ENCODE peak calls at places on chromosomes 6 and 20, in four cellular contexts. U is WTC11, F is HepG2, O is A549. Q is an unnamed sample.
A peak's percentile ranks its signal among the peaks of the same experiment; 100 is the strongest.

GRCh38 chr6:160891690-160892089 is 99.9 kb upstream of the MAP3K4 start:
- DNase-seq in U (no peak), F (no peak), O (no peak), Q (no peak)

GRCh38 chr20:14295812-14296211 is 41.6 kb downstream of the FLRT3 start:
- DNase-seq in U (no peak), F (no peak), O (no peak), Q (no peak)

GRCh38 chr20:64107736-64108457 is 532 bp upstream of the NPBWR2 start:
- DNase-seq in U (peak; percentile 9), F (no peak), O (no peak), Q (no peak)

GRCh38 chr6:99011151-99011550 is 63.4 kb upstream of the FBXL4 start:
- DNase-seq in U (no peak), F (no peak), O (no peak), Q (no peak)

GRCh38 chr6:52233975-52234823 is 10.1 kb downstream of the IL17F start:
- DNase-seq in U (peak; percentile 50), F (peak; percentile 68), O (peak; percentile 59), Q (peak; percentile 45)

GRCh38 chr6:156698239-156699016 is 78.8 kb upstream of the ARID1B start:
- DNase-seq in U (no peak), F (no peak), O (no peak), Q (no peak)

GRCh38 chr20:42118409-42119125 is 500.4 kb upstream of the CHD6 start:
- DNase-seq in U (no peak), F (no peak), O (no peak), Q (no peak)

GRCh38 chr20:38805502-38805957 is at the start of gene PPP1R16B:
- DNase-seq in U (peak; percentile 81), F (no peak), O (no peak), Q (peak; percentile 72)

GRCh38 chr20:38890497-38890818 is 35.8 kb upstream of the FAM83D start:
- DNase-seq in U (no peak), F (no peak), O (peak; percentile 27), Q (no peak)

GRCh38 chr20:20782747-20783146 is 70.3 kb upstream of the RALGAPA2 start:
- DNase-seq in U (no peak), F (no peak), O (no peak), Q (no peak)

GRCh38 chr6:26273673-26274595 is 91.1 kb upstream of the BTN3A2 start:
- DNase-seq in U (no peak), F (no peak), O (no peak), Q (peak; percentile 65)

GRCh38 chr20:23257848-23258746 is 92.5 kb upstream of the NXT1 start:
- DNase-seq in U (no peak), F (no peak), O (no peak), Q (peak; percentile 97)

GRCh38 chr6:36445651-36446050 is 2.9 kb downstream of the KCTD20 start:
- DNase-seq in U (no peak), F (no peak), O (no peak), Q (peak; percentile 12)

GRCh38 chr6:136767583-136768307 is 24.5 kb downstream of the MAP3K5 start:
- DNase-seq in U (no peak), F (no peak), O (no peak), Q (no peak)

GRCh38 chr20:542777-543368 is 717 bp downstream of the CSNK2A1 start:
- DNase-seq in U (peak; percentile 24), F (no peak), O (peak; percentile 23), Q (no peak)

GRCh38 chr6:84282566-84282965 is 55.1 kb upstream of the CEP162 start:
- DNase-seq in U (no peak), F (no peak), O (no peak), Q (peak; percentile 30)

GRCh38 chr6:161272600-161273355 is 1.1 kb downstream of the AGPAT4 start:
- DNase-seq in U (no peak), F (no peak), O (no peak), Q (peak; percentile 46)

GRCh38 chr20:14986026-14986655 is 648.7 kb upstream of the FLRT3 start:
- DNase-seq in U (no peak), F (peak; percentile 99), O (peak; percentile 98), Q (peak; percentile 82)

GRCh38 chr6:105424177-105424783 is 21.4 kb upstream of the PREP start:
- DNase-seq in U (peak; percentile 69), F (peak; percentile 37), O (peak; percentile 53), Q (peak; percentile 79)

GRCh38 chr20:59422911-59423520 is 122.6 kb downstream of the EDN3 start:
- DNase-seq in U (no peak), F (no peak), O (no peak), Q (no peak)

GRCh38 chr6:109344226-109344625 is 38.0 kb downstream of the CD164 start:
- DNase-seq in U (no peak), F (no peak), O (no peak), Q (no peak)

GRCh38 chr6:45706319-45706718 is 309.3 kb downstream of the CLIC5 start:
- DNase-seq in U (no peak), F (no peak), O (no peak), Q (no peak)

GRCh38 chr20:25209911-25210310 is 14.4 kb downstream of the ENTPD6 start:
- DNase-seq in U (no peak), F (no peak), O (no peak), Q (no peak)

GRCh38 chr6:436308-437041 is 44.9 kb downstream of the IRF4 start:
- DNase-seq in U (no peak), F (no peak), O (no peak), Q (no peak)

GRCh38 chr20:21391495-21392298 is 5.6 kb downstream of the NKX2-4 start:
- DNase-seq in U (peak; percentile 51), F (no peak), O (no peak), Q (peak; percentile 25)

GRCh38 chr6:34146801-34147592 is 1.1 kb upstream of the GRM4 start:
- DNase-seq in U (peak; percentile 8), F (no peak), O (no peak), Q (no peak)

GRCh38 chr6:43187821-43188220 is 5.8 kb downstream of the CUL9 start:
- DNase-seq in U (peak; percentile 4), F (no peak), O (no peak), Q (no peak)

GRCh38 chr6:138107078-138107751 is at the start of gene PERP:
- DNase-seq in U (peak; percentile 60), F (peak; percentile 68), O (peak; percentile 68), Q (peak; percentile 45)
- TF ChIP-seq MAX in U (no peak), F (no peak), O (no peak), Q (no peak)

GRCh38 chr6:37695273-37695672 is 2.4 kb downstream of the MDGA1 start:
- DNase-seq in U (no peak), F (no peak), O (no peak), Q (no peak)

GRCh38 chr6:37695857-37696219 is 1.8 kb downstream of the MDGA1 start:
- DNase-seq in U (no peak), F (no peak), O (no peak), Q (peak; percentile 10)

GRCh38 chr6:37694259-37694658 is 3.4 kb downstream of the MDGA1 start:
- DNase-seq in U (no peak), F (no peak), O (no peak), Q (no peak)

GRCh38 chr6:37696841-37697735 is 595 bp downstream of the MDGA1 start:
- DNase-seq in U (peak; percentile 25), F (no peak), O (no peak), Q (peak; percentile 19)

DNA sequence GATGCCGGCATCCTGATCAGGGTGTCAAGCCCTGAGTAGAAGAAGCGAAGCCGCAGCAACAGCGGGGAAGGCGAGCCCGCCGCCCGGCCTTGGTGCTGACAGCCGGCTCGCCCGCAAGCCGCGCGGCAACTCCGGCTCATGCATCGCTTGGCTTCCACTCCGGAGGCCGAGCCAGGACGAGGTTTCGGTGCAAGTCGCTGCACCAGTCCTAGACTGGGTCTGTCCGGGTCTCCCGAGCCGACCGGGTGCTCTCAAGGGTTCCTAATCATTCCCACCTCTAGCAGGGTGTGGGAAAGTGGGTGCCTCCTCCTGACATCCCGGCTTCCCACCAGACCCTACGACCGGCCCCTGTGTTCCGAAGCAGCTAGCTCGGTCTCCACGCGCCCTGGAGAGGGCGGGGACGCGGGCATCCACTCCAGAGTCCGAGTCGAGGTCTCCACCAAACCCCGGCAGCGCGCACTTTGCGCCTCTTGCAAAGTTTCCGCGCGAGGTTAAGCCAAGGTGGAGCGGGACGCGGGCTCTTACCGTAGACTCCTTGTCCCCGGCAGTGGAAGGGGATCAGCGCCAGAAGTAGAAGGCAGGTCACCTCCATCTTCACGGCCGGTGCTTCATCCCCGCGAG is 1.4 kb downstream of the MDGA1 start:
- DNase-seq in U (peak; percentile 45), F (no peak), O (no peak), Q (peak; percentile 24)
- TF ChIP-seq MAX in U (no peak), F (no peak), O (no peak), Q (no peak)

DNA sequence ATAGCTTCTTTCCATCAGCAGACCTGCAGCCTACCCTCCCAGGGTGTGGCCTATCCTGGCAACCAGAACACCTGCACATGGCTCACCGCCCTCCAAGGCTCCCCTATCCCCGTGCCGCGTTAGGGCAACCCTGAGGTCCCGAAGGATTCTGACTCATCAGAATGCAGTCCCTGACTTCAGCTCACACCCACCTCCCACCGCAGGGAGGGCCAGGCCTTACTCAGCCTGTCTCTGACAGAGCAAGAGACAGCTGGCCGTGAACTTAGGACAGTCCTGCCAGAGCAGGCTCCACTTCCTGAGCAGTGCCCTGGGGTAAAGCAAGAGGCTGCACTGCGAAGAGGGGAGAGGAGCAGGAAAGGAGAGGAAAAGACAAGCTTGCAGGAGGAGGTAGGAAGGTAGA is 103.0 kb downstream of the SLC23A2 start:
- DNase-seq in U (no peak), F (no peak), O (no peak), Q (peak; percentile 48)
- TF ChIP-seq MAX in U (no peak), F (no peak), O (no peak), Q (no peak)

GRCh38 chr6:11771473-11772048 is 7.0 kb downstream of the ADTRP start:
- DNase-seq in U (no peak), F (no peak), O (no peak), Q (no peak)

GRCh38 chr6:11770546-11771466 is 7.8 kb downstream of the ADTRP start:
- DNase-seq in U (peak; percentile 25), F (no peak), O (peak; percentile 92), Q (peak; percentile 93)

GRCh38 chr6:11773013-11773412 is 5.6 kb downstream of the ADTRP start:
- DNase-seq in U (no peak), F (no peak), O (no peak), Q (no peak)

GRCh38 chr6:11773581-11773980 is 5.0 kb downstream of the ADTRP start:
- DNase-seq in U (no peak), F (no peak), O (no peak), Q (no peak)

GRCh38 chr6:11772109-11772830 is 6.3 kb downstream of the ADTRP start:
- DNase-seq in U (no peak), F (no peak), O (peak; percentile 77), Q (peak; percentile 60)
- TF ChIP-seq MAX in U (no peak), F (no peak), O (peak; percentile 42), Q (no peak)

GRCh38 chr20:46621492-46621891 is 29.8 kb downstream of the SLC13A3 start:
- DNase-seq in U (no peak), F (no peak), O (no peak), Q (no peak)
- TF ChIP-seq MAX in U (no peak), F (no peak), O (no peak), Q (no peak)

GRCh38 chr6:123802351-123802696 is 1.3 kb upstream of the NKAIN2 start:
- DNase-seq in U (no peak), F (no peak), O (no peak), Q (no peak)
- TF ChIP-seq MAX in U (no peak), F (no peak), O (no peak), Q (no peak)

Q was measured in endothelial cell of umbilical vein.